ENCODE peak calls at places on chromosomes 13 and 19, in four cellular contexts. One of them, this sample, is unnamed.
A peak's percentile ranks its signal among the peaks of the same experiment; 100 is the strongest.

GRCh38 chr19:6737873-6738725 is 719 bp upstream of the GPR108 start:
- DNase-seq in AG09309: peak; percentile 42
- DNase-seq in LNCaP clone FGC: peak; percentile 100
- DNase-seq in stimulated activated CD8-positive, alpha-beta memory T cell treated with anti-CD3 and anti-CD28 coated beads, Interleukin-12 subunit alpha, Interleukin-12 subunit beta, amount 100 ng/mL, for 4 hours: peak; percentile 55
- DNase-seq in this sample: peak; percentile 75

GRCh38 chr19:19446655-19447437 is 41.4 kb downstream of the GATAD2A start:
- DNase-seq in stimulated activated CD8-positive, alpha-beta memory T cell treated with anti-CD3 and anti-CD28 coated beads, Interleukin-12 subunit alpha, Interleukin-12 subunit beta, amount 100 ng/mL, for 4 hours: no peak
- DNase-seq in AG09309: no peak
- DNase-seq in LNCaP clone FGC: peak; percentile 25
- DNase-seq in this sample: no peak

GRCh38 chr13:50420720-50421456 is 405.6 kb downstream of the KCNRG start:
- DNase-seq in stimulated activated CD8-positive, alpha-beta memory T cell treated with anti-CD3 and anti-CD28 coated beads, Interleukin-12 subunit alpha, Interleukin-12 subunit beta, amount 100 ng/mL, for 4 hours: no peak
- DNase-seq in AG09309: no peak
- DNase-seq in LNCaP clone FGC: no peak
- DNase-seq in this sample: no peak

GRCh38 chr13:45331981-45332830 is 8.8 kb downstream of the TPT1 start:
- DNase-seq in LNCaP clone FGC: no peak
- DNase-seq in AG09309: peak; percentile 95
- DNase-seq in stimulated activated CD8-positive, alpha-beta memory T cell treated with anti-CD3 and anti-CD28 coated beads, Interleukin-12 subunit alpha, Interleukin-12 subunit beta, amount 100 ng/mL, for 4 hours: no peak
- DNase-seq in this sample: peak; percentile 87

GRCh38 chr19:5713228-5713627 is 6.7 kb downstream of the LONP1 start:
- DNase-seq in LNCaP clone FGC: no peak
- DNase-seq in AG09309: no peak
- DNase-seq in stimulated activated CD8-positive, alpha-beta memory T cell treated with anti-CD3 and anti-CD28 coated beads, Interleukin-12 subunit alpha, Interleukin-12 subunit beta, amount 100 ng/mL, for 4 hours: no peak
- DNase-seq in this sample: no peak

GRCh38 chr19:40744554-40745401 is 5.5 kb downstream of the ACTMAP start:
- DNase-seq in stimulated activated CD8-positive, alpha-beta memory T cell treated with anti-CD3 and anti-CD28 coated beads, Interleukin-12 subunit alpha, Interleukin-12 subunit beta, amount 100 ng/mL, for 4 hours: no peak
- DNase-seq in LNCaP clone FGC: no peak
- DNase-seq in AG09309: no peak
- DNase-seq in this sample: no peak

GRCh38 chr13:43237616-43238015 is 214.2 kb downstream of the DNAJC15 start:
- DNase-seq in LNCaP clone FGC: no peak
- DNase-seq in stimulated activated CD8-positive, alpha-beta memory T cell treated with anti-CD3 and anti-CD28 coated beads, Interleukin-12 subunit alpha, Interleukin-12 subunit beta, amount 100 ng/mL, for 4 hours: no peak
- DNase-seq in AG09309: no peak
- DNase-seq in this sample: no peak

GRCh38 chr13:62085832-62086231 is 670.2 kb upstream of the PCDH20 start:
- DNase-seq in AG09309: no peak
- DNase-seq in stimulated activated CD8-positive, alpha-beta memory T cell treated with anti-CD3 and anti-CD28 coated beads, Interleukin-12 subunit alpha, Interleukin-12 subunit beta, amount 100 ng/mL, for 4 hours: no peak
- DNase-seq in LNCaP clone FGC: no peak
- DNase-seq in this sample: no peak

GRCh38 chr13:51848674-51849073 is 3.7 kb upstream of the TMEM272 start:
- DNase-seq in stimulated activated CD8-positive, alpha-beta memory T cell treated with anti-CD3 and anti-CD28 coated beads, Interleukin-12 subunit alpha, Interleukin-12 subunit beta, amount 100 ng/mL, for 4 hours: no peak
- DNase-seq in AG09309: peak; percentile 5
- DNase-seq in LNCaP clone FGC: no peak
- DNase-seq in this sample: peak; percentile 4

GRCh38 chr13:23960566-23961156 is 63.4 kb upstream of the C1QTNF9B start:
- DNase-seq in LNCaP clone FGC: peak; percentile 21
- DNase-seq in stimulated activated CD8-positive, alpha-beta memory T cell treated with anti-CD3 and anti-CD28 coated beads, Interleukin-12 subunit alpha, Interleukin-12 subunit beta, amount 100 ng/mL, for 4 hours: no peak
- DNase-seq in AG09309: no peak
- DNase-seq in this sample: peak; percentile 64

GRCh38 chr13:29858667-29859066 is 8.2 kb upstream of the UBL3 start:
- DNase-seq in LNCaP clone FGC: no peak
- DNase-seq in AG09309: no peak
- DNase-seq in stimulated activated CD8-positive, alpha-beta memory T cell treated with anti-CD3 and anti-CD28 coated beads, Interleukin-12 subunit alpha, Interleukin-12 subunit beta, amount 100 ng/mL, for 4 hours: no peak
- DNase-seq in this sample: no peak

GRCh38 chr13:50236898-50237318 is 221.7 kb downstream of the KCNRG start:
- DNase-seq in AG09309: no peak
- DNase-seq in LNCaP clone FGC: no peak
- DNase-seq in stimulated activated CD8-positive, alpha-beta memory T cell treated with anti-CD3 and anti-CD28 coated beads, Interleukin-12 subunit alpha, Interleukin-12 subunit beta, amount 100 ng/mL, for 4 hours: no peak
- DNase-seq in this sample: no peak

GRCh38 chr13:76889254-76889653 is 3.0 kb upstream of the KCTD12 start:
- DNase-seq in stimulated activated CD8-positive, alpha-beta memory T cell treated with anti-CD3 and anti-CD28 coated beads, Interleukin-12 subunit alpha, Interleukin-12 subunit beta, amount 100 ng/mL, for 4 hours: no peak
- DNase-seq in AG09309: no peak
- DNase-seq in LNCaP clone FGC: no peak
- DNase-seq in this sample: no peak

GRCh38 chr19:4653793-4654436 is 14.6 kb downstream of the TNFAIP8L1 start:
- DNase-seq in stimulated activated CD8-positive, alpha-beta memory T cell treated with anti-CD3 and anti-CD28 coated beads, Interleukin-12 subunit alpha, Interleukin-12 subunit beta, amount 100 ng/mL, for 4 hours: no peak
- DNase-seq in AG09309: no peak
- DNase-seq in LNCaP clone FGC: no peak
- DNase-seq in this sample: no peak

GRCh38 chr13:79973533-79973963 is 367.4 kb downstream of the SPRY2 start:
- DNase-seq in stimulated activated CD8-positive, alpha-beta memory T cell treated with anti-CD3 and anti-CD28 coated beads, Interleukin-12 subunit alpha, Interleukin-12 subunit beta, amount 100 ng/mL, for 4 hours: no peak
- DNase-seq in AG09309: no peak
- DNase-seq in LNCaP clone FGC: no peak
- DNase-seq in this sample: no peak

GRCh38 chr19:49690656-49691242 is at the start of gene CPT1C:
- DNase-seq in stimulated activated CD8-positive, alpha-beta memory T cell treated with anti-CD3 and anti-CD28 coated beads, Interleukin-12 subunit alpha, Interleukin-12 subunit beta, amount 100 ng/mL, for 4 hours: no peak
- DNase-seq in AG09309: no peak
- DNase-seq in LNCaP clone FGC: no peak
- DNase-seq in this sample: peak; percentile 42

GRCh38 chr13:40401911-40402776 is 264.3 kb downstream of the FOXO1 start:
- DNase-seq in LNCaP clone FGC: no peak
- DNase-seq in stimulated activated CD8-positive, alpha-beta memory T cell treated with anti-CD3 and anti-CD28 coated beads, Interleukin-12 subunit alpha, Interleukin-12 subunit beta, amount 100 ng/mL, for 4 hours: peak; percentile 21
- DNase-seq in AG09309: peak; percentile 86
- DNase-seq in this sample: peak; percentile 96

GRCh38 chr13:23739597-23739996 is 149.6 kb downstream of the MIPEP start:
- DNase-seq in LNCaP clone FGC: no peak
- DNase-seq in stimulated activated CD8-positive, alpha-beta memory T cell treated with anti-CD3 and anti-CD28 coated beads, Interleukin-12 subunit alpha, Interleukin-12 subunit beta, amount 100 ng/mL, for 4 hours: no peak
- DNase-seq in AG09309: no peak
- DNase-seq in this sample: no peak

This sample was measured in renal cortical epithelial cell.